ENCODE peak calls at places on chromosomes 3 and 15, in nine cellular contexts. C, S, B, L, W, G, D, O and Q are unnamed samples.

GRCh38 chr15:78991879-78992278 is 47.0 kb upstream of the CTSH start:
- DNase-seq in S (no peak), B (no peak), G (no peak), L (no peak), D (no peak), W (no peak), O (no peak), C (no peak), Q (no peak)

GRCh38 chr3:62164746-62165145 is 208.6 kb downstream of the FEZF2 start:
- DNase-seq in D (no peak), B (no peak), G (no peak), L (no peak), W (no peak), C (no peak), S (no peak), O (no peak), Q (no peak)

GRCh38 chr3:53223541-53223966 is 32.3 kb downstream of the TKT start:
- DNase-seq in G (no peak), C (peak), B (no peak), L (no peak), S (no peak), O (no peak), W (no peak), D (no peak), Q (no peak)

GRCh38 chr3:133927543-133928066 is 31.9 kb upstream of the RAB6B start:
- DNase-seq in D (no peak), S (peak), W (peak), C (peak), O (no peak), G (peak), B (no peak), L (no peak), Q (no peak)

GRCh38 chr15:25811481-25811906 is 51.6 kb downstream of the ATP10A start:
- DNase-seq in D (no peak), W (no peak), G (no peak), L (no peak), O (no peak), B (no peak), C (no peak), S (no peak), Q (no peak)

GRCh38 chr15:44381223-44381622 is 46.2 kb upstream of the CTDSPL2 start:
- DNase-seq in B (no peak), G (no peak), L (no peak), S (peak), D (no peak), O (no peak), C (no peak), W (no peak), Q (no peak)

GRCh38 chr15:86526938-86527735 is 447.5 kb downstream of the AGBL1 start:
- DNase-seq in C (no peak), G (no peak), B (no peak), D (no peak), S (no peak), W (no peak), O (no peak), L (no peak), Q (no peak)

GRCh38 chr3:63639821-63640220 is 12.7 kb upstream of the SNTN start:
- DNase-seq in W (no peak), B (no peak), D (no peak), S (no peak), G (no peak), C (no peak), L (no peak), O (no peak), Q (no peak)

GRCh38 chr3:134677196-134677986 is 26.6 kb upstream of the KY start:
- DNase-seq in L (no peak), B (no peak), W (peak), G (no peak), D (no peak), O (no peak), S (no peak), C (no peak), Q (peak)

GRCh38 chr15:92687183-92687582 is 31.6 kb upstream of the FAM174B start:
- DNase-seq in L (no peak), W (no peak), C (no peak), S (no peak), O (no peak), D (no peak), B (peak), G (no peak), Q (no peak)

GRCh38 chr3:16767006-16767405 is 117.7 kb upstream of the PLCL2 start:
- DNase-seq in S (no peak), B (no peak), L (no peak), O (no peak), G (no peak), D (no peak), W (peak), C (no peak), Q (no peak)

GRCh38 chr15:53976844-53977392 is 1.3 kb upstream of the UNC13C start:
- DNase-seq in B (no peak), S (no peak), L (peak), D (no peak), C (no peak), W (peak), G (peak), O (peak), Q (peak)

GRCh38 chr3:161339517-161340500 is 31.5 kb downstream of the SPTSSB start:
- DNase-seq in D (no peak), B (no peak), O (no peak), C (no peak), W (no peak), L (no peak), S (no peak), G (no peak), Q (no peak)

GRCh38 chr15:69394556-69395282 is 19.4 kb upstream of the KIF23 start:
- DNase-seq in D (peak), O (peak), C (peak), B (no peak), L (peak), S (peak), G (peak), W (peak), Q (peak)

GRCh38 chr15:67019069-67019468 is 46.3 kb upstream of the SMAD3 start:
- DNase-seq in C (no peak), O (no peak), D (no peak), W (no peak), G (no peak), B (no peak), L (no peak), S (no peak), Q (no peak)

GRCh38 chr3:14471690-14472089 is 68.5 kb downstream of the GRIP2 start:
- DNase-seq in B (no peak), O (no peak), D (no peak), L (no peak), G (no peak), S (no peak), W (no peak), C (no peak), Q (no peak)

GRCh38 chr15:66862111-66862815 is 160.2 kb downstream of the SMAD6 start:
- DNase-seq in C (no peak), O (peak), S (peak), G (no peak), W (no peak), B (no peak), L (no peak), D (no peak), Q (peak)

GRCh38 chr15:72307036-72307435 is 12.9 kb downstream of the CELF6 start:
- DNase-seq in C (no peak), S (no peak), B (no peak), G (no peak), W (no peak), L (no peak), O (no peak), D (no peak), Q (no peak)

GRCh38 chr3:30585654-30586053 is 20.7 kb upstream of the TGFBR2 start:
- DNase-seq in B (no peak), S (no peak), C (no peak), L (no peak), W (no peak), D (no peak), O (no peak), G (no peak), Q (no peak)

GRCh38 chr3:67529337-67529736 is 125.1 kb downstream of the SUCLG2 start:
- DNase-seq in D (no peak), L (no peak), B (no peak), O (no peak), C (no peak), G (no peak), S (no peak), W (no peak), Q (peak)

GRCh38 chr3:125150525-125151436 is 61.8 kb downstream of the SLC12A8 start:
- DNase-seq in O (peak), D (peak), L (peak), C (no peak), W (peak), G (peak), B (no peak), S (no peak), Q (peak)

GRCh38 chr15:50058231-50058630 is 60.8 kb downstream of the ATP8B4 start:
- DNase-seq in B (no peak), O (no peak), S (peak), L (no peak), C (no peak), G (no peak), W (no peak), D (no peak), Q (no peak)

GRCh38 chr3:109081746-109082510 is 36.0 kb downstream of the MORC1 start:
- DNase-seq in S (peak), W (peak), O (peak), D (peak), L (peak), G (peak), B (peak), C (no peak), Q (peak)

GRCh38 chr3:10693457-10693856 is 122.6 kb upstream of the SLC6A11 start:
- DNase-seq in O (peak), L (no peak), G (no peak), B (no peak), D (no peak), W (no peak), C (no peak), S (peak), Q (no peak)

GRCh38 chr3:153970735-153971347 is 150.3 kb upstream of the ARHGEF26 start:
- DNase-seq in W (no peak), D (no peak), G (no peak), L (peak), C (no peak), B (no peak), O (peak), S (peak), Q (peak)

GRCh38 chr15:63063164-63063756 is 20.7 kb downstream of the TPM1 start:
- DNase-seq in D (no peak), B (no peak), O (no peak), L (no peak), W (no peak), C (no peak), S (no peak), G (no peak), Q (no peak)

GRCh38 chr3:143358155-143358792 is 238.7 kb downstream of the CHST2 start:
- DNase-seq in W (no peak), D (no peak), G (no peak), O (peak), B (no peak), C (no peak), L (no peak), S (no peak), Q (no peak)

GRCh38 chr3:101780661-101781060 is 1.6 kb downstream of the NXPE3 start:
- DNase-seq in B (peak), C (no peak), L (peak), S (peak), D (no peak), G (peak), O (peak), W (peak), Q (peak)

GRCh38 chr3:195100903-195101591 is 169.9 kb downstream of the XXYLT1 start:
- DNase-seq in G (peak), W (no peak), B (no peak), C (peak), D (peak), L (no peak), S (peak), O (peak), Q (no peak)
- H3K4me3 ChIP-seq in G (no peak), W (no peak), B (no peak), C (no peak), D (no peak), L (no peak), S (no peak), O (no peak), Q (no peak)

GRCh38 chr3:46408853-46409252 is 1.8 kb downstream of the CCRL2 start:
- DNase-seq in S (no peak), C (no peak), B (no peak), D (no peak), O (no peak), W (no peak), L (no peak), G (no peak), Q (no peak)
- H3K4me3 ChIP-seq in S (no peak), C (no peak), B (no peak), D (no peak), O (no peak), W (no peak), L (no peak), G (no peak), Q (no peak)

GRCh38 chr15:88454867-88455810 is 12.0 kb downstream of the MRPL46 start:
- DNase-seq in D (peak), S (peak), G (peak), W (peak), O (peak), L (peak), C (peak), B (peak), Q (peak)
- H3K4me3 ChIP-seq in D (no peak), S (no peak), G (no peak), W (no peak), O (no peak), L (no peak), C (no peak), B (no peak), Q (no peak)

GRCh38 chr3:152199069-152199838 is 69.5 kb upstream of the MBNL1 start:
- DNase-seq in L (no peak), G (no peak), W (no peak), O (no peak), B (no peak), S (no peak), C (no peak), D (no peak), Q (no peak)
- H3K4me3 ChIP-seq in L (no peak), G (no peak), W (no peak), O (no peak), B (no peak), S (no peak), C (no peak), D (no peak), Q (no peak)